ENCODE peak calls at places on chromosomes 4 and X, in five cellular contexts. One of them, this sample, is unnamed. For H3K4me1, the result is how much of the 10 kb centered on the place peaks cover.

GRCh38 chrX:133645977-133646750 is 230.9 kb upstream of the GPC4 start:
- DNase-seq in stomach: no peak
- DNase-seq in ovary: no peak
- DNase-seq in tibial nerve: no peak
- DNase-seq in testis: no peak
- DNase-seq in this sample: peak

GRCh38 chrX:52363247-52363883 is 5.5 kb upstream of the XAGE2 start:
- DNase-seq in stomach: no peak
- DNase-seq in ovary: no peak
- DNase-seq in tibial nerve: no peak
- DNase-seq in testis: no peak
- DNase-seq in this sample: no peak

GRCh38 chr4:184199780-184200179 is 17.9 kb downstream of the ENPP6 start:
- DNase-seq in stomach: no peak
- DNase-seq in ovary: no peak
- DNase-seq in tibial nerve: no peak
- DNase-seq in testis: no peak
- DNase-seq in this sample: no peak

GRCh38 chrX:70755850-70756249 is 152.7 kb downstream of the TEX11 start:
- DNase-seq in stomach: no peak
- DNase-seq in ovary: no peak
- DNase-seq in tibial nerve: no peak
- DNase-seq in testis: no peak
- DNase-seq in this sample: no peak

GRCh38 chrX:22366866-22367265 is 94.2 kb downstream of the CBLL2 start:
- DNase-seq in stomach: no peak
- DNase-seq in ovary: no peak
- DNase-seq in tibial nerve: no peak
- DNase-seq in testis: no peak
- DNase-seq in this sample: no peak

GRCh38 chr4:38414410-38414809 is 249.6 kb upstream of the KLF3 start:
- DNase-seq in stomach: no peak
- DNase-seq in ovary: no peak
- DNase-seq in tibial nerve: no peak
- DNase-seq in testis: no peak
- DNase-seq in this sample: no peak

GRCh38 chr4:140756292-140757219 is at the start of gene TBC1D9:
- DNase-seq in stomach: peak
- DNase-seq in ovary: peak
- DNase-seq in tibial nerve: peak
- DNase-seq in testis: peak
- DNase-seq in this sample: peak

GRCh38 chr4:121764702-121765367 is at the start of gene SMIM43:
- DNase-seq in stomach: no peak
- DNase-seq in ovary: no peak
- DNase-seq in tibial nerve: no peak
- DNase-seq in testis: no peak
- DNase-seq in this sample: no peak

GRCh38 chrX:40176256-40176978 is 78.7 kb upstream of the BCOR start:
- DNase-seq in stomach: peak
- DNase-seq in ovary: peak
- DNase-seq in tibial nerve: no peak
- DNase-seq in testis: peak
- DNase-seq in this sample: peak

GRCh38 chrX:8364369-8365141 is 100.1 kb upstream of the VCX3B start:
- DNase-seq in stomach: peak
- DNase-seq in ovary: no peak
- DNase-seq in tibial nerve: no peak
- DNase-seq in testis: peak
- DNase-seq in this sample: no peak

GRCh38 chrX:135923353-135923752 is 29.8 kb downstream of the SAGE1 start:
- DNase-seq in stomach: no peak
- DNase-seq in ovary: no peak
- DNase-seq in tibial nerve: no peak
- DNase-seq in testis: no peak
- DNase-seq in this sample: no peak

GRCh38 chr4:38308728-38309315 is 348.6 kb downstream of the PTTG2 start:
- DNase-seq in stomach: no peak
- DNase-seq in ovary: no peak
- DNase-seq in tibial nerve: no peak
- DNase-seq in testis: no peak
- DNase-seq in this sample: no peak

GRCh38 chrX:40176979-40177430 is 79.2 kb upstream of the BCOR start:
- DNase-seq in stomach: no peak
- DNase-seq in ovary: peak
- DNase-seq in tibial nerve: no peak
- DNase-seq in testis: peak
- DNase-seq in this sample: peak

GRCh38 chr4:111512081-111512774 is 633.0 kb upstream of the FAM241A start:
- DNase-seq in stomach: no peak
- DNase-seq in ovary: no peak
- DNase-seq in tibial nerve: no peak
- DNase-seq in testis: no peak
- DNase-seq in this sample: no peak

GRCh38 chrX:71911023-71911730 is 532 bp downstream of the NHSL2 start:
- DNase-seq in stomach: no peak
- DNase-seq in ovary: peak
- DNase-seq in tibial nerve: no peak
- DNase-seq in testis: peak
- DNase-seq in this sample: peak

GRCh38 chrX:67789536-67789935 is 245.7 kb downstream of the AR start:
- DNase-seq in stomach: no peak
- DNase-seq in ovary: no peak
- DNase-seq in tibial nerve: no peak
- DNase-seq in testis: no peak
- DNase-seq in this sample: no peak

GRCh38 chrX:43808231-43808630 is 74.0 kb downstream of the MAOB start:
- DNase-seq in stomach: no peak
- DNase-seq in ovary: no peak
- DNase-seq in tibial nerve: no peak
- DNase-seq in testis: no peak
- DNase-seq in this sample: no peak

GRCh38 chrX:68685722-68686683 is 38.5 kb downstream of the STARD8 start:
- DNase-seq in stomach: no peak
- DNase-seq in ovary: peak
- DNase-seq in tibial nerve: no peak
- DNase-seq in testis: no peak
- DNase-seq in this sample: peak

GRCh38 chr4:30720656-30721352 is 635 bp downstream of the PCDH7 start:
- DNase-seq in stomach: no peak
- DNase-seq in ovary: peak
- DNase-seq in tibial nerve: no peak
- DNase-seq in testis: no peak
- DNase-seq in this sample: peak

GRCh38 chr4:138522366-138522765 is 280.2 kb upstream of the SLC7A11 start:
- DNase-seq in stomach: no peak
- DNase-seq in ovary: no peak
- DNase-seq in tibial nerve: no peak
- DNase-seq in testis: no peak
- DNase-seq in this sample: no peak

GRCh38 chr4:83535520-83535944 is 376 bp upstream of the GPAT3 start:
- DNase-seq in stomach: peak
- DNase-seq in ovary: no peak
- DNase-seq in tibial nerve: no peak
- DNase-seq in testis: peak
- DNase-seq in this sample: peak

GRCh38 chr4:52841707-52842456 is 20.2 kb upstream of the RASL11B start:
- DNase-seq in stomach: peak
- DNase-seq in ovary: no peak
- DNase-seq in tibial nerve: no peak
- DNase-seq in testis: no peak
- DNase-seq in this sample: no peak

GRCh38 chrX:42020225-42020624 is 96.9 kb upstream of the CASK start:
- DNase-seq in stomach: no peak
- DNase-seq in ovary: no peak
- DNase-seq in tibial nerve: no peak
- DNase-seq in testis: no peak
- DNase-seq in this sample: no peak

GRCh38 chrX:104085919-104086318 is 9.9 kb upstream of the TMSB15C start:
- DNase-seq in stomach: no peak
- DNase-seq in ovary: no peak
- DNase-seq in tibial nerve: no peak
- DNase-seq in testis: no peak
- DNase-seq in this sample: no peak

GRCh38 chr4:47862297-47862696 is 24.4 kb upstream of the CORIN start:
- DNase-seq in stomach: no peak
- DNase-seq in ovary: no peak
- DNase-seq in tibial nerve: no peak
- DNase-seq in testis: no peak
- DNase-seq in this sample: no peak

GRCh38 chrX:77436682-77437081 is 10.5 kb upstream of the FGF16 start:
- DNase-seq in stomach: no peak
- DNase-seq in ovary: no peak
- DNase-seq in tibial nerve: no peak
- DNase-seq in testis: no peak
- DNase-seq in this sample: no peak

GRCh38 chr4:84938316-84938715 is 28.2 kb downstream of the WDFY3 start:
- DNase-seq in stomach: no peak
- DNase-seq in ovary: no peak
- DNase-seq in tibial nerve: no peak
- DNase-seq in testis: no peak
- DNase-seq in this sample: no peak

GRCh38 chr4:128844931-128845330 is 35.4 kb downstream of the JADE1 start:
- DNase-seq in stomach: peak
- DNase-seq in ovary: peak
- DNase-seq in tibial nerve: peak
- DNase-seq in testis: peak
- DNase-seq in this sample: no peak

GRCh38 chrX:71095033-71095432 is 618 bp upstream of the FOXO4 start:
- DNase-seq in stomach: no peak
- DNase-seq in ovary: no peak
- DNase-seq in tibial nerve: no peak
- DNase-seq in testis: no peak
- DNase-seq in this sample: no peak

GRCh38 chr4:182478475-182478874 is 235.3 kb downstream of the TENM3 start:
- DNase-seq in stomach: no peak
- DNase-seq in ovary: no peak
- DNase-seq in tibial nerve: no peak
- DNase-seq in testis: no peak
- DNase-seq in this sample: no peak

GRCh38 chr4:98290511-98290910 is 29.3 kb downstream of the RAP1GDS1 start:
- DNase-seq in stomach: no peak
- DNase-seq in ovary: no peak
- DNase-seq in tibial nerve: no peak
- DNase-seq in testis: no peak
- DNase-seq in this sample: no peak

GRCh38 chr4:119284876-119285611 is 36.9 kb downstream of the FABP2 start:
- DNase-seq in stomach: no peak
- DNase-seq in ovary: no peak
- DNase-seq in tibial nerve: no peak
- DNase-seq in testis: no peak
- DNase-seq in this sample: no peak
- H3K4me1 ChIP-seq in stomach: half or more
- H3K4me1 ChIP-seq in ovary: under half
- H3K4me1 ChIP-seq in tibial nerve: half or more
- H3K4me1 ChIP-seq in testis: under half
- H3K4me1 ChIP-seq in this sample: under half

DNA sequence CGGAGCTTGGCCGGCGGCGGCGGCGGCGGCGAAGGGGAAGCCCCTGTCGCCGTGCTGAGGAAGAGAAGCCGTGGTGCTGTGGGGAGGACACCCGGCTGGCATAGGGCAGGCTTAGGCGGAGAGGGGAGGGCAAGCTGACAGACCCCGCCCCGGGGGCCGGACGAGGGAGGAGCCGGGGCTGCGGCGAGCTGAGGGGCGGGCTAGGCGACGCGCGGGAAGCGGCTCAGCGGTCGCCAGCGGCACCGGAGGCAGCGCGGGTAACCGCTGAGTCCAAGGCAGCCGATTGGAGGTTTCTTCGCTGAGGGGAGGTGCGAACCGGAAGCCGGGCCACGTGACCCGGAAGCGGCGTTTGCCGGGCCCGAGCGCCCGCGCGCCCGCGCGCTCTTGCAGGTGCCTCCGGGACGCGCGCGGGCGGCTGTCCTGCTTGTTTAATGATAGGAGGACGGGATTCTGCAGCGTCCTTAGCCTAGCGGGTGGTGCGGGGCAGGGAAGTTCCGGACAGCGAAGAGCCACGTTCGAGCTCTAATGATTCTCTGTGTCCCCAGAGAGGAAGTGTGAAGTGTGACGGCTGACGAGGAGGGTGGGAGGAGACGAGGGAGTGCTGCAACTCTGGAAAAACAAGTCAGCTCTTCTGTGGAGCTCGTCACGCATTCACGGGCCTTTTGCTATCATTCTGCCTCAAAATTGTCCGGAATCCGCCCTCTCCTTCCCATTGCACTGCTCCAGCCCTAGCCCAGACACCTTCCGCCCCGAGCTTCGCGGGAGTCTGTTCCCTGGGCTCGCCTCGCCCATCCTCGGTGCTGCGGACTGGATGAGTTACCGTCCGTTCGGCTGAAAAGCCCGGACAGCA is at the start of gene AP1S2:
- DNase-seq in stomach: peak
- DNase-seq in ovary: peak
- DNase-seq in tibial nerve: peak
- DNase-seq in testis: peak
- DNase-seq in this sample: peak
- TF ChIP-seq POLR2A in stomach: no peak
- TF ChIP-seq POLR2A in ovary: peak
- TF ChIP-seq POLR2A in tibial nerve: peak
- TF ChIP-seq POLR2A in testis: no peak
- TF ChIP-seq POLR2A in this sample: peak

DNA sequence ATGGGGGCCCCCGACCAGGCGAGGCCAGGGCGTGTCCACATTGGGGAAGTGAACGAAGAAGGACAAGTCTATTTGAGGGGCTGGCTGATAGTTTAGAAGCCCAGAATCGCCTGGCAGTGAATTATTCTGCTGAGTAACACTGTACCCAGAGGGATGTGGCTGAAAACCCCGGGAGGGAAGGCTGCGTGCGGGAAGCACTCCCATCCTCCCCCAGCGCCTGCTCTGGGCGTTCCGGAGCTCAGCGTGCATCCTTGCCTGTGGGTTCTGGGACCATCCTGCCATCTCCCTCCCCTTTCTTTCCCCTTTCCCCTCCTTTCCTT is 66.6 kb downstream of the TRMT44 start:
- DNase-seq in stomach: no peak
- DNase-seq in ovary: peak
- DNase-seq in tibial nerve: no peak
- DNase-seq in testis: no peak
- DNase-seq in this sample: no peak
- H3K4me1 ChIP-seq in stomach: under half
- H3K4me1 ChIP-seq in ovary: half or more
- H3K4me1 ChIP-seq in tibial nerve: half or more
- H3K4me1 ChIP-seq in testis: under half
- H3K4me1 ChIP-seq in this sample: under half

DNA sequence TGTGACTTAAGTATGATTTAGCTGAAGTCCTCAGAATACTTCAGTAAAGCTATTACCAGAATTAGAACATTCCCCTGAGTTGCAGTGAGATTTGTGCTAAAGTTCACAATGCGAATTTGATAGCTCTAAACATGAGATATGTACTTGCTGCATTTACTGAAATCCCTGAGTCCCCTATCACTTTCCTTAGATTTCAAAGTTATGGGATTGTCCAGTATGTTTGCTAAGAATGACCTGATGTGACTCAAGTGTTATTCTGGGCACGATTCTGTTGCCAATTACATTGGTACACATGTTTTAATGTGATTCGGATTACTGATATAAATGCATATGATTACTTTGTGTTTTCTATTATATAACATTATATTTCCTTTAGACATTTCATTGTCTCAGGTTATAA is 91.3 kb upstream of the AMOT start:
- DNase-seq in stomach: no peak
- DNase-seq in ovary: no peak
- DNase-seq in tibial nerve: no peak
- DNase-seq in testis: no peak
- DNase-seq in this sample: no peak
- TF ChIP-seq POLR2A in stomach: no peak
- TF ChIP-seq POLR2A in ovary: no peak
- TF ChIP-seq POLR2A in tibial nerve: no peak
- TF ChIP-seq POLR2A in testis: no peak
- TF ChIP-seq POLR2A in this sample: no peak

This sample was measured in uterus.